ENCODE peak calls at places on chromosomes 7 and 10, in six cellular contexts. W is neuronal stem cell; H is effector memory CD4-positive, alpha-beta T cell; G is aorta; N is PC-3; I is HL-60. M is an unnamed sample.

GRCh38 chr10:92418221-92418620 is 127.3 kb downstream of the MARCHF5 start:
- DNase-seq in W (no peak), H (no peak), G (no peak), N (no peak), I (no peak), M (no peak)

GRCh38 chr10:63698815-63699205 is 177.6 kb downstream of the REEP3 start:
- DNase-seq in W (no peak), H (no peak), G (no peak), N (no peak), I (no peak), M (no peak)

GRCh38 chr7:92071032-92071431 is 63.2 kb downstream of the CYP51A1 start:
- DNase-seq in W (no peak), H (no peak), G (no peak), N (no peak), I (no peak), M (no peak)

GRCh38 chr7:138431517-138431916 is 28.5 kb upstream of the TRIM24 start:
- DNase-seq in W (no peak), H (no peak), G (no peak), N (no peak), I (no peak), M (no peak)

GRCh38 chr7:146660839-146661238 is 544.2 kb downstream of the CNTNAP2 start:
- DNase-seq in W (no peak), H (no peak), G (no peak), N (no peak), I (no peak), M (no peak)

GRCh38 chr7:112204776-112205347 is 1.3 kb downstream of the DOCK4 start:
- DNase-seq in W (no peak), H (no peak), G (no peak), N (peak; percentile 34), I (no peak), M (no peak)

GRCh38 chr10:32166365-32166764 is 110.1 kb upstream of the KIF5B start:
- DNase-seq in W (no peak), H (no peak), G (no peak), N (no peak), I (no peak), M (no peak)

GRCh38 chr7:114504586-114504985 is 90.0 kb downstream of the FOXP2 start:
- DNase-seq in W (no peak), H (no peak), G (no peak), N (no peak), I (no peak), M (no peak)

GRCh38 chr7:4610768-4611467 is 71.2 kb upstream of the FOXK1 start:
- DNase-seq in W (peak; percentile 40), H (peak; percentile 39), G (no peak), N (peak; percentile 83), I (no peak), M (no peak)

GRCh38 chr10:77873558-77874380 is 52.8 kb downstream of the DLG5 start:
- DNase-seq in W (no peak), H (no peak), G (peak; percentile 51), N (peak; percentile 99), I (peak; percentile 44), M (no peak)

GRCh38 chr7:83105948-83106347 is 56.7 kb downstream of the PCLO start:
- DNase-seq in W (no peak), H (no peak), G (no peak), N (no peak), I (no peak), M (no peak)

GRCh38 chr7:128200376-128200775 is 40.7 kb upstream of the LEP start:
- DNase-seq in W (no peak), H (no peak), G (no peak), N (no peak), I (no peak), M (no peak)

GRCh38 chr10:14074062-14074884 is 256.5 kb downstream of the FRMD4A start:
- DNase-seq in W (no peak), H (no peak), G (peak; percentile 94), N (peak; percentile 95), I (no peak), M (no peak)

GRCh38 chr7:126803990-126804389 is 448.8 kb downstream of the GRM8 start:
- DNase-seq in W (no peak), H (no peak), G (no peak), N (no peak), I (no peak), M (no peak)

GRCh38 chr7:80428161-80429054 is 83.5 kb downstream of the GNAT3 start:
- DNase-seq in W (peak; percentile 12), H (no peak), G (no peak), N (peak; percentile 73), I (no peak), M (no peak)

GRCh38 chr7:137874390-137874789 is 27.6 kb upstream of the DGKI start:
- DNase-seq in W (no peak), H (no peak), G (no peak), N (no peak), I (no peak), M (no peak)

GRCh38 chr7:153524070-153524601 is 528.1 kb upstream of the DPP6 start:
- DNase-seq in W (peak; percentile 37), H (no peak), G (no peak), N (no peak), I (no peak), M (no peak)

GRCh38 chr7:149716007-149716931 is 57.1 kb downstream of the ZNF467 start:
- DNase-seq in W (no peak), H (no peak), G (no peak), N (no peak), I (no peak), M (no peak)

GRCh38 chr7:78041409-78041808 is 242.8 kb downstream of the PHTF2 start:
- DNase-seq in W (no peak), H (no peak), G (no peak), N (no peak), I (no peak), M (no peak)

GRCh38 chr10:114168450-114169009 is 5.5 kb downstream of the CCDC186 start:
- DNase-seq in W (no peak), H (no peak), G (no peak), N (no peak), I (no peak), M (no peak)

GRCh38 chr10:114167985-114168384 is 6.0 kb downstream of the CCDC186 start:
- DNase-seq in W (no peak), H (no peak), G (no peak), N (no peak), I (no peak), M (no peak)

GRCh38 chr10:114163062-114163861 is 10.7 kb downstream of the CCDC186 start:
- DNase-seq in W (no peak), H (no peak), G (no peak), N (no peak), I (no peak), M (no peak)

DNA sequence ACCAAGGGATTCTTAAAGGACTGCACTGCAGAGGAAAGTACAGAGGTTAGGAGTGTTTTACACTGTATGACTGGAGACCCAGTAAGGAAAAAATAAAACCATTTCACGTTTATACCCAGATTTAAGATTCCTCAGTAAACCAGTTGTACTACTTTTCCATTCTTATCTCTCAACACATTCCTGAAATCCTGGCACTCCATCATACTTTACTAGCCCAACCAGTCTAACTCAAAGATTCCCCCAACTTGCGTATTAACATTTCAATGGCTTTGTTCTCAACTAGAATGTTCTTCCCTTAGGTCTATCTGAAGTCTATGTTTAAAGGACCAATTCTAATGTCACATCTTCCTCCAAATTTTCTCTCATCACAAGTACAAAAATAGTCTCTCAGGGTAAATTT is 8.0 kb downstream of the CCDC186 start:
- DNase-seq in W (no peak), H (no peak), G (no peak), N (peak; percentile 66), I (no peak), M (no peak)
- H3K27ac ChIP-seq in W (no peak overlapping the region), H (no peak overlapping the region), G (no peak overlapping the region), N (no peak overlapping the region), I (no peak overlapping the region), M (no peak overlapping the region)

GRCh38 chr10:62079885-62080559 is 178.5 kb downstream of the ARID5B start:
- DNase-seq in W (no peak), H (no peak), G (no peak), N (no peak), I (no peak), M (no peak)
- H3K27ac ChIP-seq in W (no peak overlapping the region), H (no peak overlapping the region), G (peak overlapping the region; percentile 46), N (no peak overlapping the region), I (no peak overlapping the region), M (no peak overlapping the region)

DNA sequence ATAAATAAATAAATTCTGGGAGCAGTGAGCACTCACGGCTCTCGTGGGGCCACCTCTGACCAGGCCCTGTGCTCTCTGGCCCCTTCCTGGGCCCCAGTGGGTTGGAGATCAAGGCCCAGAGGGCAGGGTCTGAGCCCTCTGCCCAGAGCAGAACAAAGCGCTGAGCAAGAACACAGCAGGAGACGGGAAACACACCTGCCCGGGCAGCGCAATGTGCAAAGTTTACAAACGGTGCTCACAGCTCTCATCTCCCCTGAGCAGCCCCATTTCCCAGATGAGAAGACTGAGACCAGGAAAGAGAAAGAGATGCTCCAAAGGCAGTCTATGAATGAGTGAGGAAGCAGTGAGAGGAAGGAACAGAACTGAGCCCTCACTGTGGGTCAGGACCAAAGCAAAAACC is 3.0 kb downstream of the METTL27 start:
- DNase-seq in W (no peak), H (no peak), G (no peak), N (no peak), I (no peak), M (no peak)
- H3K27ac ChIP-seq in W (no peak overlapping the region), H (no peak overlapping the region), G (no peak overlapping the region), N (no peak overlapping the region), I (no peak overlapping the region), M (no peak overlapping the region)

GRCh38 chr10:21298686-21299085 is 226.8 kb downstream of the SKIDA1 start:
- DNase-seq in W (no peak), H (no peak), G (no peak), N (no peak), I (no peak), M (no peak)

GRCh38 chr10:21300546-21300945 is 224.9 kb downstream of the SKIDA1 start:
- DNase-seq in W (no peak), H (no peak), G (no peak), N (no peak), I (no peak), M (no peak)

GRCh38 chr10:21299330-21299729 is 226.2 kb downstream of the SKIDA1 start:
- DNase-seq in W (no peak), H (no peak), G (no peak), N (no peak), I (no peak), M (no peak)

GRCh38 chr10:21296575-21297355 is 228.7 kb downstream of the SKIDA1 start:
- DNase-seq in W (no peak), H (no peak), G (no peak), N (no peak), I (no peak), M (no peak)

DNA sequence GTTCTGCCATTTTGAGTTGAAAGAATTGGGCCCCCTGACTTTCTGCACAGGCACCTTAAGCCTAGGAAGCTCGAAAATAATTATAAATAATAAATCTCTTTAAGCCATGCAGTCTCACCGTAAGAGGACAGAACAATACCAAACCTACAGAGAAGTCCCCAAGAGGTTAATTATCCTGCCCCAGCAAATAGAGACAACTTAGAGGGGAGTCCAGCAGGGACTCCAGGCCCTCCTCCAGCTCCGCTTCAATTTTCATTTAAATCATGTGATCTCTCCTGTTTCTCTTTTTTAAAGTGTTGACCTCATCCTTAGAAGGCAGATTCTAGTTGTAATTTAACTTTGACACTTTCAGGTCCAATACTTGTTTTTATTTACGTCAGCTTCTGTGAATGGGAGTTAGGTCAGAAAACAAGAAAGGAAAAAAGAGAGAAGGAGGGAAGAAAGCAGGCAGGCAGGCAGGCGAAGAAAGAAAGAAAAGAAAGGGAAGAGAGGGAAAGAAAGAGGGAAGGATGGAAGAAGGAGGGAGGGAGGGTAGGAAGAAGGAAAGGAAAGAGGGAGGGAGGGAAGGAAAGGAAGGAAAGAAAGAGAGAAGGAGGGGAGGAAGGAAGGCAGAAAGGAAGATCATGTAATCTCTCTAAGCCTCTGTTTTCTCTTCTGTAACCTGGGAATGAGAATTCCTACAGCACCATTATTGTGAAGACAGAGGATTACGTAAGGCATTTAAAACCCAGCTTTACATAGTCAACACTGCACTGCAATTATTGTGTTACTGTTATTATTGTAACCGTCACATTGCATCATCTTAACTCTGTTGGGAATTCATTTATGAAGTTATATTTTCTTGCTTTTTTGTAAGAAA is 227.7 kb downstream of the SKIDA1 start:
- DNase-seq in W (no peak), H (no peak), G (no peak), N (no peak), I (no peak), M (no peak)
- H3K27ac ChIP-seq in W (peak overlapping the region; percentile 73), H (no peak overlapping the region), G (no peak overlapping the region), N (no peak overlapping the region), I (no peak overlapping the region), M (no peak overlapping the region)